ENCODE peak calls at places on chromosomes 2 and 18, in eight cellular contexts. One of them, this sample, is unnamed.
A peak's percentile ranks its signal among the peaks of the same experiment; 100 is the strongest.

GRCh38 chr2:56199492-56199891 is 15.7 kb downstream of the CCDC85A start:
- DNase-seq in fibroblast of lung: no peak
- DNase-seq in GF-D8: no peak
- DNase-seq in T1000: no peak
- DNase-seq in stimulated activated CD4-positive, alpha-beta T cell treated with anti-CD3 and anti-CD28 coated beads, TNF-alpha, amount 100 ng/mL, for 48 hours: no peak
- DNase-seq in left colon: no peak
- DNase-seq in activated naive CD4-positive, alpha-beta T cell treated with Interleukin-2 at 50 U/mL for 16 hours: no peak
- DNase-seq in cardiac fibroblast: peak; percentile 91
- DNase-seq in this sample: no peak

GRCh38 chr2:26846334-26846863 is 1.5 kb upstream of the DPYSL5 start:
- DNase-seq in fibroblast of lung: peak; percentile 76
- DNase-seq in GF-D8: peak; percentile 26
- DNase-seq in T1000: peak; percentile 34
- DNase-seq in stimulated activated CD4-positive, alpha-beta T cell treated with anti-CD3 and anti-CD28 coated beads, TNF-alpha, amount 100 ng/mL, for 48 hours: peak; percentile 55
- DNase-seq in left colon: peak; percentile 71
- DNase-seq in activated naive CD4-positive, alpha-beta T cell treated with Interleukin-2 at 50 U/mL for 16 hours: peak; percentile 66
- DNase-seq in cardiac fibroblast: peak; percentile 81
- DNase-seq in this sample: peak; percentile 62

GRCh38 chr2:11498543-11499034 is 32.6 kb upstream of the E2F6 start:
- DNase-seq in fibroblast of lung: peak; percentile 30
- DNase-seq in GF-D8: no peak
- DNase-seq in T1000: no peak
- DNase-seq in stimulated activated CD4-positive, alpha-beta T cell treated with anti-CD3 and anti-CD28 coated beads, TNF-alpha, amount 100 ng/mL, for 48 hours: no peak
- DNase-seq in left colon: peak; percentile 42
- DNase-seq in activated naive CD4-positive, alpha-beta T cell treated with Interleukin-2 at 50 U/mL for 16 hours: no peak
- DNase-seq in cardiac fibroblast: no peak
- DNase-seq in this sample: peak; percentile 42

GRCh38 chr2:109690822-109691541 is 76.8 kb downstream of the SOWAHC start:
- DNase-seq in fibroblast of lung: peak; percentile 17
- DNase-seq in GF-D8: no peak
- DNase-seq in T1000: no peak
- DNase-seq in stimulated activated CD4-positive, alpha-beta T cell treated with anti-CD3 and anti-CD28 coated beads, TNF-alpha, amount 100 ng/mL, for 48 hours: no peak
- DNase-seq in left colon: peak; percentile 72
- DNase-seq in activated naive CD4-positive, alpha-beta T cell treated with Interleukin-2 at 50 U/mL for 16 hours: no peak
- DNase-seq in cardiac fibroblast: no peak
- DNase-seq in this sample: peak; percentile 94

GRCh38 chr18:12991839-12992216 is 666 bp downstream of the CEP192 start:
- DNase-seq in fibroblast of lung: no peak
- DNase-seq in GF-D8: no peak
- DNase-seq in T1000: no peak
- DNase-seq in stimulated activated CD4-positive, alpha-beta T cell treated with anti-CD3 and anti-CD28 coated beads, TNF-alpha, amount 100 ng/mL, for 48 hours: no peak
- DNase-seq in left colon: no peak
- DNase-seq in activated naive CD4-positive, alpha-beta T cell treated with Interleukin-2 at 50 U/mL for 16 hours: no peak
- DNase-seq in cardiac fibroblast: no peak
- DNase-seq in this sample: no peak

GRCh38 chr2:96923810-96924774 is 54.2 kb upstream of the SEMA4C start:
- DNase-seq in fibroblast of lung: no peak
- DNase-seq in GF-D8: no peak
- DNase-seq in T1000: no peak
- DNase-seq in stimulated activated CD4-positive, alpha-beta T cell treated with anti-CD3 and anti-CD28 coated beads, TNF-alpha, amount 100 ng/mL, for 48 hours: no peak
- DNase-seq in left colon: no peak
- DNase-seq in activated naive CD4-positive, alpha-beta T cell treated with Interleukin-2 at 50 U/mL for 16 hours: peak; percentile 11
- DNase-seq in cardiac fibroblast: no peak
- DNase-seq in this sample: no peak

GRCh38 chr2:208278549-208278948 is 12.5 kb downstream of the PIKFYVE start:
- DNase-seq in fibroblast of lung: no peak
- DNase-seq in GF-D8: no peak
- DNase-seq in T1000: no peak
- DNase-seq in stimulated activated CD4-positive, alpha-beta T cell treated with anti-CD3 and anti-CD28 coated beads, TNF-alpha, amount 100 ng/mL, for 48 hours: no peak
- DNase-seq in left colon: no peak
- DNase-seq in activated naive CD4-positive, alpha-beta T cell treated with Interleukin-2 at 50 U/mL for 16 hours: no peak
- DNase-seq in cardiac fibroblast: no peak
- DNase-seq in this sample: no peak

GRCh38 chr2:15762449-15762848 is 170.8 kb downstream of the DDX1 start:
- DNase-seq in fibroblast of lung: no peak
- DNase-seq in GF-D8: no peak
- DNase-seq in T1000: no peak
- DNase-seq in stimulated activated CD4-positive, alpha-beta T cell treated with anti-CD3 and anti-CD28 coated beads, TNF-alpha, amount 100 ng/mL, for 48 hours: no peak
- DNase-seq in left colon: no peak
- DNase-seq in activated naive CD4-positive, alpha-beta T cell treated with Interleukin-2 at 50 U/mL for 16 hours: no peak
- DNase-seq in cardiac fibroblast: no peak
- DNase-seq in this sample: no peak

GRCh38 chr2:99401841-99402240 is 64.7 kb downstream of the EIF5B start:
- DNase-seq in fibroblast of lung: no peak
- DNase-seq in GF-D8: no peak
- DNase-seq in T1000: no peak
- DNase-seq in stimulated activated CD4-positive, alpha-beta T cell treated with anti-CD3 and anti-CD28 coated beads, TNF-alpha, amount 100 ng/mL, for 48 hours: no peak
- DNase-seq in left colon: no peak
- DNase-seq in activated naive CD4-positive, alpha-beta T cell treated with Interleukin-2 at 50 U/mL for 16 hours: no peak
- DNase-seq in cardiac fibroblast: no peak
- DNase-seq in this sample: no peak

GRCh38 chr2:224359569-224359968 is 42.3 kb downstream of the FAM124B start:
- DNase-seq in fibroblast of lung: no peak
- DNase-seq in GF-D8: no peak
- DNase-seq in T1000: no peak
- DNase-seq in stimulated activated CD4-positive, alpha-beta T cell treated with anti-CD3 and anti-CD28 coated beads, TNF-alpha, amount 100 ng/mL, for 48 hours: no peak
- DNase-seq in left colon: no peak
- DNase-seq in activated naive CD4-positive, alpha-beta T cell treated with Interleukin-2 at 50 U/mL for 16 hours: no peak
- DNase-seq in cardiac fibroblast: peak; percentile 9
- DNase-seq in this sample: no peak

GRCh38 chr2:105287692-105288091 is 41.8 kb downstream of the TGFBRAP1 start:
- DNase-seq in fibroblast of lung: peak; percentile 45
- DNase-seq in GF-D8: peak; percentile 12
- DNase-seq in T1000: no peak
- DNase-seq in stimulated activated CD4-positive, alpha-beta T cell treated with anti-CD3 and anti-CD28 coated beads, TNF-alpha, amount 100 ng/mL, for 48 hours: peak; percentile 18
- DNase-seq in left colon: peak; percentile 60
- DNase-seq in activated naive CD4-positive, alpha-beta T cell treated with Interleukin-2 at 50 U/mL for 16 hours: peak; percentile 10
- DNase-seq in cardiac fibroblast: peak; percentile 58
- DNase-seq in this sample: peak; percentile 62

GRCh38 chr2:37604716-37605115 is 66.7 kb downstream of the CDC42EP3 start:
- DNase-seq in fibroblast of lung: no peak
- DNase-seq in GF-D8: no peak
- DNase-seq in T1000: no peak
- DNase-seq in stimulated activated CD4-positive, alpha-beta T cell treated with anti-CD3 and anti-CD28 coated beads, TNF-alpha, amount 100 ng/mL, for 48 hours: no peak
- DNase-seq in left colon: no peak
- DNase-seq in activated naive CD4-positive, alpha-beta T cell treated with Interleukin-2 at 50 U/mL for 16 hours: no peak
- DNase-seq in cardiac fibroblast: no peak
- DNase-seq in this sample: no peak

GRCh38 chr2:74223941-74224770 is 25.7 kb downstream of the MTHFD2 start:
- DNase-seq in fibroblast of lung: no peak
- DNase-seq in GF-D8: no peak
- DNase-seq in T1000: no peak
- DNase-seq in stimulated activated CD4-positive, alpha-beta T cell treated with anti-CD3 and anti-CD28 coated beads, TNF-alpha, amount 100 ng/mL, for 48 hours: no peak
- DNase-seq in left colon: no peak
- DNase-seq in activated naive CD4-positive, alpha-beta T cell treated with Interleukin-2 at 50 U/mL for 16 hours: no peak
- DNase-seq in cardiac fibroblast: peak; percentile 62
- DNase-seq in this sample: no peak

GRCh38 chr2:164824865-164825264 is 16.8 kb downstream of the COBLL1 start:
- DNase-seq in fibroblast of lung: no peak
- DNase-seq in GF-D8: no peak
- DNase-seq in T1000: no peak
- DNase-seq in stimulated activated CD4-positive, alpha-beta T cell treated with anti-CD3 and anti-CD28 coated beads, TNF-alpha, amount 100 ng/mL, for 48 hours: no peak
- DNase-seq in left colon: no peak
- DNase-seq in activated naive CD4-positive, alpha-beta T cell treated with Interleukin-2 at 50 U/mL for 16 hours: no peak
- DNase-seq in cardiac fibroblast: peak; percentile 57
- DNase-seq in this sample: no peak

GRCh38 chr2:240133401-240133800 is 2.7 kb downstream of the COPS9 start:
- DNase-seq in fibroblast of lung: no peak
- DNase-seq in GF-D8: no peak
- DNase-seq in T1000: no peak
- DNase-seq in stimulated activated CD4-positive, alpha-beta T cell treated with anti-CD3 and anti-CD28 coated beads, TNF-alpha, amount 100 ng/mL, for 48 hours: no peak
- DNase-seq in left colon: no peak
- DNase-seq in activated naive CD4-positive, alpha-beta T cell treated with Interleukin-2 at 50 U/mL for 16 hours: no peak
- DNase-seq in cardiac fibroblast: no peak
- DNase-seq in this sample: no peak

GRCh38 chr2:187139469-187139868 is 290.5 kb upstream of the ZSWIM2 start:
- DNase-seq in fibroblast of lung: no peak
- DNase-seq in GF-D8: no peak
- DNase-seq in T1000: no peak
- DNase-seq in stimulated activated CD4-positive, alpha-beta T cell treated with anti-CD3 and anti-CD28 coated beads, TNF-alpha, amount 100 ng/mL, for 48 hours: no peak
- DNase-seq in left colon: no peak
- DNase-seq in activated naive CD4-positive, alpha-beta T cell treated with Interleukin-2 at 50 U/mL for 16 hours: no peak
- DNase-seq in cardiac fibroblast: no peak
- DNase-seq in this sample: no peak

GRCh38 chr2:197498937-197499593 is 575 bp downstream of the HSPD1 start:
- DNase-seq in fibroblast of lung: peak; percentile 52
- DNase-seq in GF-D8: no peak
- DNase-seq in T1000: no peak
- DNase-seq in stimulated activated CD4-positive, alpha-beta T cell treated with anti-CD3 and anti-CD28 coated beads, TNF-alpha, amount 100 ng/mL, for 48 hours: peak; percentile 41
- DNase-seq in left colon: peak; percentile 84
- DNase-seq in activated naive CD4-positive, alpha-beta T cell treated with Interleukin-2 at 50 U/mL for 16 hours: peak; percentile 59
- DNase-seq in cardiac fibroblast: peak; percentile 57
- DNase-seq in this sample: peak; percentile 87

GRCh38 chr2:186543561-186544131 is 46.2 kb upstream of the ITGAV start:
- DNase-seq in fibroblast of lung: peak; percentile 69
- DNase-seq in GF-D8: no peak
- DNase-seq in T1000: no peak
- DNase-seq in stimulated activated CD4-positive, alpha-beta T cell treated with anti-CD3 and anti-CD28 coated beads, TNF-alpha, amount 100 ng/mL, for 48 hours: no peak
- DNase-seq in left colon: peak; percentile 14
- DNase-seq in activated naive CD4-positive, alpha-beta T cell treated with Interleukin-2 at 50 U/mL for 16 hours: no peak
- DNase-seq in cardiac fibroblast: peak; percentile 81
- DNase-seq in this sample: no peak

GRCh38 chr2:207066784-207067460 is 98.8 kb downstream of the KLF7 start:
- DNase-seq in fibroblast of lung: no peak
- DNase-seq in GF-D8: no peak
- DNase-seq in T1000: no peak
- DNase-seq in stimulated activated CD4-positive, alpha-beta T cell treated with anti-CD3 and anti-CD28 coated beads, TNF-alpha, amount 100 ng/mL, for 48 hours: no peak
- DNase-seq in left colon: no peak
- DNase-seq in activated naive CD4-positive, alpha-beta T cell treated with Interleukin-2 at 50 U/mL for 16 hours: no peak
- DNase-seq in cardiac fibroblast: no peak
- DNase-seq in this sample: no peak

GRCh38 chr18:23784811-23785245 is 95.6 kb downstream of the LAMA3 start:
- DNase-seq in fibroblast of lung: peak; percentile 67
- DNase-seq in GF-D8: no peak
- DNase-seq in T1000: no peak
- DNase-seq in stimulated activated CD4-positive, alpha-beta T cell treated with anti-CD3 and anti-CD28 coated beads, TNF-alpha, amount 100 ng/mL, for 48 hours: no peak
- DNase-seq in left colon: peak; percentile 23
- DNase-seq in activated naive CD4-positive, alpha-beta T cell treated with Interleukin-2 at 50 U/mL for 16 hours: no peak
- DNase-seq in cardiac fibroblast: peak; percentile 92
- DNase-seq in this sample: no peak